ENCODE peak calls at places on chromosomes 4 and X, in seven cellular contexts. Z is A549, I is NB4, D is H54, S is heart left ventricle, T is suprapubic skin, E is IMR-90. L is an unnamed sample.

GRCh38 chrX:45515262-45516215 is 314.9 kb upstream of the DIPK2B start:
- DNase-seq in Z (peak), I (peak), E (peak), T (peak), S (no peak), D (no peak), L (peak)

GRCh38 chr4:85763207-85763606 is 288.3 kb downstream of the ARHGAP24 start:
- DNase-seq in I (no peak), T (no peak), D (no peak), E (no peak), Z (no peak), S (no peak), L (no peak)

GRCh38 chr4:116387942-116388474 is 697.4 kb downstream of the TRAM1L1 start:
- DNase-seq in I (no peak), T (no peak), D (no peak), E (no peak), S (no peak), Z (no peak), L (no peak)

GRCh38 chrX:88603237-88603636 is 143.8 kb upstream of the CPXCR1 start:
- DNase-seq in T (no peak), Z (no peak), I (no peak), E (no peak), D (no peak), S (no peak), L (no peak)

GRCh38 chr4:104747635-104748034 is 252.9 kb upstream of the CXXC4 start:
- DNase-seq in Z (no peak), S (no peak), E (no peak), T (no peak), I (no peak), D (no peak), L (no peak)

GRCh38 chr4:97627785-97628184 is 515.5 kb downstream of the STPG2 start:
- DNase-seq in S (no peak), I (no peak), Z (no peak), T (no peak), E (no peak), D (no peak), L (no peak)

GRCh38 chr4:122666527-122667245 is 45.8 kb upstream of the IL21 start:
- DNase-seq in D (peak), E (peak), I (no peak), T (no peak), Z (peak), S (no peak), L (no peak)

GRCh38 chr4:125321709-125322362 is 7.1 kb downstream of the FAT4 start:
- DNase-seq in S (no peak), T (no peak), I (no peak), Z (no peak), D (no peak), E (peak), L (no peak)

GRCh38 chr4:24973471-24974251 is 57.1 kb downstream of the LGI2 start:
- DNase-seq in Z (peak), T (no peak), S (peak), E (peak), I (peak), D (no peak), L (no peak)

GRCh38 chr4:169338246-169338645 is 67.5 kb upstream of the SH3RF1 start:
- DNase-seq in Z (no peak), T (no peak), S (no peak), E (peak), D (no peak), I (no peak), L (no peak)

GRCh38 chr4:169342906-169343560 is 72.3 kb upstream of the SH3RF1 start:
- DNase-seq in E (peak), Z (no peak), T (no peak), D (no peak), I (no peak), S (no peak), L (no peak)

GRCh38 chr4:169342159-169342865 is 71.6 kb upstream of the SH3RF1 start:
- DNase-seq in T (no peak), I (no peak), D (no peak), S (no peak), E (no peak), Z (no peak), L (no peak)

GRCh38 chr4:169341490-169341889 is 70.7 kb upstream of the SH3RF1 start:
- DNase-seq in E (peak), I (no peak), S (no peak), Z (no peak), T (no peak), D (no peak), L (no peak)

DNA sequence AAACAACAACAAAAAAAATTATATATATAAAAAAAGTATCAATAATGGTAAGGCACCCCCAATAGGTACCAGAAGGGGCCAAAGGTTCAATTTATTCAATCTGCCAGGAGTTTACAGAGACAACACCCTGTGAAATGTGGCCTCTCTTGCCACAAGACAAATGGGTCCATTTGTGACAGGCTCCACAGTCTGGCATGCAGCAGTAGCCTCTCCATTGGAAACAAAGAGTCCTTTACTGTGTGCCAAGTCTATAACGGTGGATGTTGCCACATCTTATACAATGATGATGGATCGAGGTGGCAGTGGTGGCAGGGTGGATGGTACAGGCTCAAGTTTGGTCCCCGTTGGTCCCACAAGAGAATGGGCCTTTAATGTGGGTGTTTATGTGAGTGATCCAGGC is 70.1 kb upstream of the SH3RF1 start:
- DNase-seq in T (no peak), S (no peak), Z (no peak), E (no peak), D (no peak), I (no peak), L (no peak)
- TF ChIP-seq POLR2A in T (no peak), S (no peak), Z (no peak), E (no peak), D (no peak), I (no peak), L (no peak)

DNA sequence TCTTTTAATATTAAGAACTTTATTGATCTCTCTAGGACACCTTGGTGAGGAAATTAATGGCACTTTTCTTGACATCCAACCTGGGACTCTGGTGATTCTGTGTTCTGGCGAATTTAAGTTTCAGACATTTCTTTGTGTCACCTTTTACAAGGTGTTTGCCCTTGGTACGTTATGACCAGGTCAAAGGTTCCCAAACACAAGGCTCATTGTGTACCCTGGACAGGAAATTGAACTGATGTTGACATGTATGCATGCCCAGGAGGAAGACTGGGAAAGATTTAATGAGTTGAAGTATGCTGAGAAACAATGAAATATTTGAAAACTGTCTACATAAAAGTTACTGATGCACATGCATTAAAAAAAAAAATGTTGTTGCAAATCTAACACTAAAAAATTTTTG is 22.1 kb downstream of the NIPAL1 start:
- DNase-seq in D (no peak), S (no peak), Z (no peak), E (no peak), T (no peak), I (no peak), L (no peak)
- TF ChIP-seq POLR2A in D (no peak), S (no peak), Z (no peak), E (no peak), T (no peak), I (no peak), L (no peak)

GRCh38 chr4:158209825-158210807 is at the start of gene TMEM144:
- DNase-seq in D (peak), Z (peak), S (peak), I (peak), E (peak), T (peak), L (peak)
- TF ChIP-seq POLR2A in D (no peak), Z (peak), S (no peak), I (no peak), E (no peak), T (no peak), L (peak)

GRCh38 chrX:103540145-103540544 is 20.9 kb upstream of the RAB40A start:
- DNase-seq in S (no peak), D (no peak), T (no peak), E (peak), Z (no peak), I (no peak), L (no peak)

GRCh38 chrX:103536732-103537131 is 17.4 kb upstream of the RAB40A start:
- DNase-seq in S (no peak), T (no peak), D (no peak), Z (no peak), I (no peak), E (no peak), L (no peak)

GRCh38 chrX:103537871-103538387 is 18.6 kb upstream of the RAB40A start:
- DNase-seq in D (no peak), T (no peak), S (no peak), Z (no peak), I (no peak), E (no peak), L (no peak)

GRCh38 chrX:103539695-103540094 is 20.4 kb upstream of the RAB40A start:
- DNase-seq in T (no peak), S (no peak), E (no peak), Z (no peak), I (no peak), D (no peak), L (no peak)

GRCh38 chrX:103538728-103539127 is 19.4 kb upstream of the RAB40A start:
- DNase-seq in E (peak), I (no peak), Z (no peak), D (no peak), S (no peak), T (no peak), L (no peak)
- TF ChIP-seq POLR2A in E (no peak), I (no peak), Z (no peak), D (no peak), S (no peak), T (no peak), L (no peak)

GRCh38 chr4:725368-726234 is 20.0 kb downstream of the PCGF3 start:
- DNase-seq in T (no peak), E (no peak), I (no peak), S (peak), Z (no peak), D (no peak), L (no peak)
- TF ChIP-seq POLR2A in T (no peak), E (no peak), I (no peak), S (no peak), Z (no peak), D (no peak), L (no peak)

GRCh38 chr4:108763981-108764380 is 1.1 kb upstream of the ETNPPL start:
- DNase-seq in E (no peak), Z (no peak), I (no peak), D (no peak), S (no peak), T (no peak), L (no peak)

GRCh38 chr4:108766058-108766457 is 3.2 kb upstream of the ETNPPL start:
- DNase-seq in Z (no peak), S (no peak), E (no peak), D (no peak), T (no peak), I (no peak), L (no peak)

GRCh38 chr4:108763226-108763593 is 357 bp upstream of the ETNPPL start:
- DNase-seq in Z (no peak), T (no peak), S (no peak), D (no peak), E (no peak), I (no peak), L (peak)

GRCh38 chr4:108758498-108758897 is 4.4 kb downstream of the ETNPPL start:
- DNase-seq in T (no peak), D (no peak), S (no peak), I (no peak), Z (no peak), E (no peak), L (no peak)

GRCh38 chr4:108762559-108763225 is at the start of gene ETNPPL:
- DNase-seq in S (peak), Z (peak), T (no peak), I (no peak), E (no peak), D (no peak), L (peak)
- TF ChIP-seq POLR2A in S (no peak), Z (no peak), T (no peak), I (no peak), E (no peak), D (no peak), L (no peak)

GRCh38 chrX:132488092-132488749 is 617 bp downstream of the MBNL3 start:
- DNase-seq in T (no peak), Z (no peak), S (no peak), I (peak), E (peak), D (no peak), L (peak)

GRCh38 chrX:132488819-132489255 is at the start of gene MBNL3:
- DNase-seq in Z (peak), I (peak), S (peak), E (peak), T (no peak), D (peak), L (peak)

GRCh38 chrX:132490086-132490419 is 1.2 kb upstream of the MBNL3 start:
- DNase-seq in S (no peak), D (no peak), E (no peak), T (no peak), Z (no peak), I (no peak), L (no peak)

GRCh38 chrX:132491191-132491590 is 2.4 kb upstream of the MBNL3 start:
- DNase-seq in Z (peak), T (no peak), S (no peak), D (no peak), E (no peak), I (peak), L (peak)

GRCh38 chrX:132489256-132490085 is 633 bp upstream of the MBNL3 start:
- DNase-seq in E (peak), D (peak), Z (peak), I (peak), S (peak), T (peak), L (peak)
- TF ChIP-seq POLR2A in E (no peak), D (no peak), Z (no peak), I (peak), S (no peak), T (no peak), L (peak)

GRCh38 chr4:54986095-54986846 is 139.1 kb downstream of the KDR start:
- DNase-seq in E (no peak), I (no peak), Z (no peak), D (no peak), T (no peak), S (no peak), L (no peak)
- TF ChIP-seq POLR2A in E (no peak), I (no peak), Z (no peak), D (no peak), T (no peak), S (no peak), L (no peak)

DNA sequence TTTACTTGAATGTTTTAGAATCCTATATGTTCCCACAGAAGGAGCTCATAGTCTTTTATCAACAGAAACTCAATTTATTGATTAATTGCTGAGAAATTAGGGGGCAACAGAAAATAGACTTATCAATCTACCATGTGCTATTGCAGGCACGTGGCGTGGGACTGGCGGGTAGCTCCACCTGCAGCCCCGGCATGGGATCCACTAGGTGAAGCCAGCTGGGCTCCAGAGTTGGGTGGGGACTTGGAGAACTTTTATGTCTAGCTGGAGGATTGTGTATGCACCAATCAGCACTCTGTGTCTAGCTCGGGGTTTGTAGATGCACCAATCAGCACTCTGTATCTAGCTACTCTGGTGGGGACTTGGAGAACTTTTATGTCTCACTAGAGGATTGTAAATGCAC is 3.3 kb upstream of the OCIAD1 start:
- DNase-seq in E (no peak), I (no peak), D (no peak), Z (no peak), S (no peak), T (no peak), L (no peak)
- TF ChIP-seq POLR2A in E (no peak), I (no peak), D (no peak), Z (no peak), S (no peak), T (no peak), L (no peak)

DNA sequence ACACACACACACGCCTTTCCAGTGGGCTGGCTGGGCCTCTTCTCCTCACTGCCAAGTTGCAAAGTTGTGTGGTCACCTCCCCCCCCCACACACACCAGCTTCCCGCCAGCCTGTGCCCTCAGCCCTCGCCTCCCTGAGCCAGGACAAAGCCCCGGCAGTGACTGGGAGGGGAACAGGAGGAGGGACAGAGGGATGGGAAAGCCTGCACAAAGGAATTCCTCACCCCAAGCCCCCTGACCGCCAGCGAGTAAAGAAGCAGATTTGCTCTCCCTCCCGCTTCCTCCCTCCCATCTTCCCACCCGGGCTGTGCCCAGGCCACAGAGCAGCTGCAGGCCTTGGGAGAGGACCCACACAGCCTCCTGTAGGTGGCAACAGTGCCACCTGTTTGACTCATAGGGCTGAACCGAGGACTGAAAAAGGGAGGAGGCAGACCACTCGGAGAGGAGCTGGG is at the start of gene GDPD2:
- DNase-seq in I (peak), T (no peak), D (no peak), S (no peak), E (no peak), Z (peak), L (peak)
- TF ChIP-seq POLR2A in I (no peak), T (no peak), D (no peak), S (no peak), E (no peak), Z (no peak), L (no peak)